ENCODE peak calls at places on chromosomes 5 and 9, in six cellular contexts. K, D, F, C, N and B are unnamed samples.

GRCh38 chr5:33854733-33855151 is 37.0 kb downstream of the ADAMTS12 start:
- DNase-seq in K (no peak), D (no peak), F (no peak), C (peak), N (no peak), B (no peak)

GRCh38 chr9:99579964-99580363 is 241.7 kb upstream of the NR4A3 start:
- DNase-seq in K (no peak), D (no peak), F (no peak), C (no peak), N (no peak), B (no peak)

GRCh38 chr9:97703437-97704326 is 6.5 kb upstream of the XPA start:
- DNase-seq in K (peak), D (no peak), F (peak), C (peak), N (no peak), B (no peak)

GRCh38 chr5:1032551-1033027 is 24.0 kb downstream of the NKD2 start:
- DNase-seq in K (no peak), D (no peak), F (no peak), C (no peak), N (no peak), B (no peak)

GRCh38 chr5:33075731-33076130 is 364.6 kb downstream of the NPR3 start:
- DNase-seq in K (no peak), D (no peak), F (no peak), C (peak), N (no peak), B (no peak)

GRCh38 chr9:108761530-108762347 is 94.0 kb downstream of the ACTL7B start:
- DNase-seq in K (no peak), D (peak), F (peak), C (peak), N (peak), B (peak)

GRCh38 chr5:119022017-119022745 is 33.8 kb upstream of the DTWD2 start:
- DNase-seq in K (peak), D (no peak), F (no peak), C (peak), N (no peak), B (peak)

GRCh38 chr9:128098017-128098935 is 29.3 kb downstream of the PTGES2 start:
- DNase-seq in K (peak), D (no peak), F (peak), C (peak), N (peak), B (peak)

GRCh38 chr5:84260140-84260539 is 124.5 kb downstream of the EDIL3 start:
- DNase-seq in K (no peak), D (no peak), F (no peak), C (no peak), N (no peak), B (no peak)

GRCh38 chr5:83331842-83332241 is 139.7 kb upstream of the VCAN start:
- DNase-seq in K (no peak), D (no peak), F (no peak), C (peak), N (no peak), B (no peak)

GRCh38 chr5:171630670-171631065 is 154.9 kb upstream of the SMIM23 start:
- DNase-seq in K (no peak), D (no peak), F (no peak), C (no peak), N (no peak), B (no peak)

GRCh38 chr5:24539625-24540024 is 105.2 kb downstream of the CDH10 start:
- DNase-seq in K (no peak), D (no peak), F (no peak), C (peak), N (no peak), B (no peak)

GRCh38 chr5:141848771-141849370 is 29.3 kb downstream of the PCDH1 start:
- DNase-seq in K (no peak), D (no peak), F (no peak), C (peak), N (no peak), B (peak)

GRCh38 chr5:180035532-180035931 is 36.0 kb downstream of the RNF130 start:
- DNase-seq in K (no peak), D (no peak), F (no peak), C (no peak), N (no peak), B (no peak)

GRCh38 chr9:108865037-108865436 is 3.0 kb downstream of the ACTL7A start:
- DNase-seq in K (no peak), D (no peak), F (no peak), C (no peak), N (no peak), B (no peak)

GRCh38 chr5:36073595-36074216 is 7.0 kb upstream of the UGT3A2 start:
- DNase-seq in K (no peak), D (no peak), F (peak), C (peak), N (no peak), B (no peak)

GRCh38 chr5:400282-401215 is 42.4 kb upstream of the EXOC3 start:
- DNase-seq in K (no peak), D (no peak), F (peak), C (peak), N (no peak), B (no peak)

GRCh38 chr9:26326473-26327044 is 566.0 kb downstream of the CAAP1 start:
- DNase-seq in K (no peak), D (peak), F (peak), C (peak), N (peak), B (peak)

GRCh38 chr5:158194561-158194961 is 335.6 kb upstream of the CLINT1 start:
- DNase-seq in K (no peak), D (no peak), F (no peak), C (no peak), N (peak), B (no peak)

GRCh38 chr5:115189866-115190265 is 20.2 kb upstream of the TRIM36 start:
- DNase-seq in K (no peak), D (no peak), F (no peak), C (no peak), N (no peak), B (no peak)

GRCh38 chr5:54013556-54014157 is 296.7 kb downstream of the ARL15 start:
- DNase-seq in K (no peak), D (no peak), F (no peak), C (peak), N (no peak), B (no peak)

GRCh38 chr5:45089870-45090269 is 281.1 kb downstream of the MRPS30 start:
- DNase-seq in K (no peak), D (no peak), F (no peak), C (no peak), N (no peak), B (no peak)

GRCh38 chr9:97557606-97558095 is 56.2 kb downstream of the TMOD1 start:
- DNase-seq in K (no peak), D (no peak), F (peak), C (peak), N (no peak), B (no peak)

GRCh38 chr9:124035001-124035650 is 23.6 kb downstream of the LHX2 start:
- DNase-seq in K (no peak), D (no peak), F (no peak), C (no peak), N (no peak), B (no peak)

GRCh38 chr5:157530226-157530972 is 45.2 kb downstream of the ADAM19 start:
- DNase-seq in K (no peak), D (no peak), F (no peak), C (no peak), N (no peak), B (no peak)

GRCh38 chr5:173913686-173914321 is 25.7 kb downstream of the CPEB4 start:
- DNase-seq in K (no peak), D (no peak), F (no peak), C (no peak), N (no peak), B (no peak)

GRCh38 chr5:158544388-158545339 is 555.1 kb downstream of the EBF1 start:
- DNase-seq in K (no peak), D (no peak), F (no peak), C (no peak), N (no peak), B (no peak)

GRCh38 chr9:91060520-91061343 is 259.1 kb downstream of the SYK start:
- DNase-seq in K (no peak), D (no peak), F (peak), C (peak), N (no peak), B (no peak)

GRCh38 chr5:96177303-96177869 is 215.7 kb upstream of the ELL2 start:
- DNase-seq in K (no peak), D (no peak), F (no peak), C (peak), N (no peak), B (no peak)

GRCh38 chr9:73565833-73566465 is 414.3 kb downstream of the ANXA1 start:
- DNase-seq in K (no peak), D (no peak), F (peak), C (no peak), N (no peak), B (peak)

GRCh38 chr5:145345883-145346282 is 489.3 kb downstream of the PRELID2 start:
- DNase-seq in K (no peak), D (no peak), F (no peak), C (peak), N (no peak), B (no peak)

GRCh38 chr5:177132504-177133118 is 962 bp upstream of the NSD1 start:
- DNase-seq in K (peak), D (no peak), F (no peak), C (peak), N (peak), B (no peak)

GRCh38 chr9:116337015-116337414 is 183.4 kb downstream of the PAPPA start:
- DNase-seq in K (no peak), D (no peak), F (no peak), C (peak), N (no peak), B (no peak)

GRCh38 chr5:38533286-38534121 is 22.9 kb downstream of the LIFR start:
- DNase-seq in K (no peak), D (no peak), F (peak), C (no peak), N (no peak), B (no peak)